ENCODE peak calls at places on chromosome 4, in six cellular contexts. H is tibial nerve, B is epithelial cell of esophagus, V is kidney epithelial cell, K is psoas muscle, R is AG10803. L is an unnamed sample.

GRCh38 chr4:120723986-120724385 is 198.5 kb downstream of the PRDM5 start:
- DNase-seq in H (no peak), B (peak; percentile 19), V (no peak), K (no peak), R (no peak), L (no peak)

GRCh38 chr4:98514930-98515809 is 143.2 kb downstream of the TSPAN5 start:
- DNase-seq in H (no peak), B (no peak), V (no peak), K (no peak), R (no peak), L (no peak)

GRCh38 chr4:71994559-71994958 is 37.2 kb upstream of the NPFFR2 start:
- DNase-seq in H (no peak), B (no peak), V (no peak), K (no peak), R (no peak), L (no peak)

GRCh38 chr4:3646280-3646679 is 114.1 kb upstream of the LRPAP1 start:
- DNase-seq in H (no peak), B (no peak), V (no peak), K (no peak), R (no peak), L (no peak)

GRCh38 chr4:156959298-156959702 is 12.3 kb downstream of the PDGFC start:
- DNase-seq in H (no peak), B (no peak), V (no peak), K (no peak), R (peak; percentile 84), L (no peak)

GRCh38 chr4:71296945-71297344 is 41.9 kb upstream of the SLC4A4 start:
- DNase-seq in H (no peak), B (no peak), V (no peak), K (no peak), R (peak; percentile 39), L (no peak)

GRCh38 chr4:40626183-40626990 is 3.3 kb downstream of the RBM47 start:
- DNase-seq in H (no peak), B (peak; percentile 78), V (no peak), K (no peak), R (no peak), L (no peak)

GRCh38 chr4:24507439-24507838 is 76.9 kb downstream of the DHX15 start:
- DNase-seq in H (no peak), B (no peak), V (no peak), K (no peak), R (no peak), L (no peak)

GRCh38 chr4:98166025-98166730 is 22.9 kb upstream of the STPG2 start:
- DNase-seq in H (no peak), B (peak; percentile 95), V (peak; percentile 26), K (peak; percentile 30), R (no peak), L (no peak)

GRCh38 chr4:186808635-186809018 is 85.0 kb upstream of the FAT1 start:
- DNase-seq in H (no peak), B (peak; percentile 89), V (peak; percentile 67), K (no peak), R (peak; percentile 72), L (no peak)

GRCh38 chr4:3440979-3441500 is 728 bp upstream of the HGFAC start:
- DNase-seq in H (no peak), B (peak; percentile 66), V (no peak), K (no peak), R (peak; percentile 26), L (no peak)

GRCh38 chr4:64682946-64683345 is 273.7 kb upstream of the TECRL start:
- DNase-seq in H (no peak), B (no peak), V (no peak), K (no peak), R (no peak), L (no peak)

GRCh38 chr4:186772936-186773335 is 49.3 kb upstream of the FAT1 start:
- DNase-seq in H (no peak), B (peak; percentile 22), V (no peak), K (no peak), R (no peak), L (no peak)

GRCh38 chr4:104205116-104205515 is 289.6 kb downstream of the CXXC4 start:
- DNase-seq in H (no peak), B (peak; percentile 71), V (no peak), K (no peak), R (no peak), L (no peak)

GRCh38 chr4:107600456-107600855 is 119.6 kb downstream of the PAPSS1 start:
- DNase-seq in H (no peak), B (no peak), V (peak; percentile 7), K (no peak), R (peak; percentile 89), L (no peak)

GRCh38 chr4:73185903-73186302 is 72.7 kb downstream of the ANKRD17 start:
- DNase-seq in H (no peak), B (no peak), V (no peak), K (no peak), R (no peak), L (no peak)

GRCh38 chr4:31545755-31546154 is 825.6 kb downstream of the PCDH7 start:
- DNase-seq in H (no peak), B (peak; percentile 73), V (no peak), K (no peak), R (no peak), L (no peak)

GRCh38 chr4:3464911-3465697 is 2.0 kb downstream of the DOK7 start:
- DNase-seq in H (no peak), B (no peak), V (no peak), K (peak; percentile 39), R (no peak), L (no peak)

GRCh38 chr4:6107886-6108285 is 89.7 kb upstream of the C4orf50 start:
- DNase-seq in H (no peak), B (no peak), V (no peak), K (no peak), R (no peak), L (no peak)

GRCh38 chr4:127856485-127857447 is 23.9 kb upstream of the PLK4 start:
- DNase-seq in H (no peak), B (peak; percentile 93), V (peak; percentile 38), K (no peak), R (peak; percentile 93), L (peak; percentile 72)

GRCh38 chr4:3197366-3198105 is 51.4 kb upstream of the MSANTD1 start:
- DNase-seq in H (no peak), B (no peak), V (no peak), K (no peak), R (no peak), L (no peak)

GRCh38 chr4:156029691-156030090 is 76.0 kb upstream of the CTSO start:
- DNase-seq in H (no peak), B (no peak), V (no peak), K (no peak), R (no peak), L (no peak)

GRCh38 chr4:1378559-1379231 is 27.5 kb downstream of the NKX1-1 start:
- DNase-seq in H (no peak), B (no peak), V (no peak), K (peak; percentile 10), R (no peak), L (no peak)

GRCh38 chr4:78145622-78146021 is 88.5 kb downstream of the FRAS1 start:
- DNase-seq in H (no peak), B (no peak), V (no peak), K (no peak), R (no peak), L (no peak)

GRCh38 chr4:64807821-64808220 is 398.6 kb upstream of the TECRL start:
- DNase-seq in H (no peak), B (no peak), V (no peak), K (no peak), R (no peak), L (no peak)

GRCh38 chr4:180560896-180561295 is 1682.3 kb upstream of the TENM3 start:
- DNase-seq in H (no peak), B (peak; percentile 42), V (peak; percentile 5), K (no peak), R (no peak), L (no peak)

GRCh38 chr4:175127314-175127713 is 209.2 kb downstream of the ADAM29 start:
- DNase-seq in H (no peak), B (peak; percentile 85), V (no peak), K (no peak), R (no peak), L (no peak)

GRCh38 chr4:5510506-5510905 is 197.9 kb downstream of the EVC2 start:
- DNase-seq in H (no peak), B (no peak), V (no peak), K (no peak), R (peak; percentile 4), L (no peak)

GRCh38 chr4:61003301-61003700 is 196.8 kb upstream of the ADGRL3 start:
- DNase-seq in H (no peak), B (peak; percentile 19), V (no peak), K (no peak), R (no peak), L (no peak)

GRCh38 chr4:54937501-54937900 is 187.9 kb downstream of the KDR start:
- DNase-seq in H (no peak), B (peak; percentile 35), V (no peak), K (no peak), R (no peak), L (no peak)

GRCh38 chr4:140257461-140258305 is 103.7 kb upstream of the MAML3 start:
- DNase-seq in H (no peak), B (peak; percentile 49), V (no peak), K (no peak), R (peak; percentile 28), L (no peak)

DNA sequence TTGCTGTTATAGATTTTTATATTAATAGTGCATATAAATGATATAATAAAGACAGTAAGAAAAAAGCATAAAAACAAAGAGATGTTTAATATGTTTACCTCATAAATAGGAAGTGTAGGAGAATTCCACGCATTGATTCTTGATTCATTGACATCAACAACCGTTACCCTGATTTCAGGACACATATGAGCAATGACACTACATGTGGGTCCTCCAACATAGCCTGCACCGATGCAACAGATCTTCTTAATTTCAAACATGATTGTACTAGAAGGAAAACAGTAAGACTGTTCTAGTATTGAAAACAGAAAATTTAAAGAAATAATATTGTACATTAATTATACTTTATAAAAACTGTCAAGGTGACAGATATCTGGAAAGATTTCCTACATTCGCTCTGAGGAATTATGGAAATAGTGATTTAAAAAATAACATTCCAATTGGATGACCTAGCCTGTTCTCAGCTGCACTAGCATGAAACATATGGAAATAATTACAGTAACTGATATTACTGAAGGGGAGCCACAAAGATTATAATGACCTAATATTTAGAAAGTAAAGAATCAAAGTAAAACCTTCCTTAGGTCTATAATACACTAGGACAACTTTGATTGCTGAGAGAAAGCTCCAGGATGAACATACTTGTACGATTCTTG is 5.9 kb downstream of the UGDH start:
- DNase-seq in H (no peak), B (no peak), V (no peak), K (no peak), R (peak; percentile 72), L (peak; percentile 35)
- H3K4me3 ChIP-seq in H (no peak overlapping the region), B (no peak overlapping the region), V (no peak overlapping the region), K (no peak overlapping the region), R (no peak overlapping the region), L (no peak overlapping the region)

GRCh38 chr4:169270810-169271691 is at the start of gene SH3RF1:
- DNase-seq in H (peak; percentile 76), B (peak; percentile 89), V (no peak), K (peak; percentile 91), R (peak; percentile 94), L (no peak)
- TF ChIP-seq CTCF in H (peak; percentile 68), B (no peak), V (peak; percentile 20), K (peak; percentile 44), R (no peak), L (peak; percentile 7)

GRCh38 chr4:16952896-16953605 is 54.6 kb upstream of the LDB2 start:
- DNase-seq in H (no peak), B (no peak), V (no peak), K (no peak), R (peak; percentile 40), L (no peak)

GRCh38 chr4:16952462-16952871 is 54.0 kb upstream of the LDB2 start:
- DNase-seq in H (no peak), B (peak; percentile 29), V (no peak), K (no peak), R (peak; percentile 54), L (no peak)
- H3K4me3 ChIP-seq in H (no peak overlapping the region), B (no peak overlapping the region), V (no peak overlapping the region), K (no peak overlapping the region), R (peak overlapping the region; percentile 36), L (no peak overlapping the region)

GRCh38 chr4:121943941-121944340 is 7.9 kb downstream of the TRPC3 start:
- DNase-seq in H (no peak), B (no peak), V (no peak), K (no peak), R (no peak), L (no peak)
- TF ChIP-seq CTCF in H (no peak), B (peak; percentile 33), V (peak; percentile 56), K (no peak), R (peak; percentile 21), L (peak; percentile 63)

L was measured in HFF-Myc.